ENCODE peak calls at places on chromosomes 4 and X, in four cellular contexts. K, E, T and I are unnamed samples.

GRCh38 chrX:150038977-150039599 is 100.8 kb upstream of the EOLA2 start:
- DNase-seq in T (peak; percentile 45), E (no peak), K (no peak), I (no peak)

GRCh38 chr4:121951570-121952110 is at the start of gene TRPC3:
- DNase-seq in E (peak; percentile 5), K (peak; percentile 43), T (peak; percentile 25), I (peak; percentile 44)

GRCh38 chr4:7124643-7125442 is 57.0 kb upstream of the GRPEL1 start:
- DNase-seq in E (peak; percentile 11), T (peak; percentile 95), K (no peak), I (no peak)

GRCh38 chr4:116024954-116025708 is 911.7 kb upstream of the NDST4 start:
- DNase-seq in E (no peak), T (no peak), K (no peak), I (no peak)

GRCh38 chr4:114082348-114082747 is 102.9 kb upstream of the ARSJ start:
- DNase-seq in E (no peak), T (no peak), K (no peak), I (no peak)

GRCh38 chrX:144801786-144802185 is 445.5 kb upstream of the SPANXN1 start:
- DNase-seq in K (no peak), T (no peak), E (no peak), I (no peak)

GRCh38 chrX:43813898-43814297 is 68.4 kb downstream of the MAOB start:
- DNase-seq in E (no peak), T (no peak), K (no peak), I (peak; percentile 40)

GRCh38 chr4:136680271-136680670 is 852.0 kb downstream of the PCDH18 start:
- DNase-seq in E (no peak), K (no peak), T (peak; percentile 9), I (peak; percentile 90)

GRCh38 chrX:1102786-1103185 is 109.7 kb downstream of the CRLF2 start:
- DNase-seq in K (no peak), T (no peak), E (no peak), I (no peak)

GRCh38 chr4:118180776-118181175 is 146.5 kb downstream of the NDST3 start:
- DNase-seq in E (no peak), K (no peak), T (peak; percentile 47), I (no peak)

GRCh38 chr4:158112612-158113011 is 60.2 kb downstream of the GASK1B start:
- DNase-seq in K (no peak), T (no peak), E (no peak), I (no peak)

GRCh38 chr4:180913750-180914149 is 1329.5 kb upstream of the TENM3 start:
- DNase-seq in E (no peak), K (no peak), T (peak; percentile 72), I (peak; percentile 99)

GRCh38 chr4:8010618-8011017 is 71.0 kb upstream of the AFAP1 start:
- DNase-seq in T (peak; percentile 57), E (no peak), K (no peak), I (peak; percentile 31)

GRCh38 chr4:187128971-187129370 is 405.3 kb upstream of the FAT1 start:
- DNase-seq in T (peak; percentile 21), E (no peak), K (no peak), I (no peak)

GRCh38 chrX:102154218-102154860 is 1.4 kb downstream of the BEX5 start:
- DNase-seq in T (no peak), K (peak; percentile 11), E (no peak), I (peak; percentile 80)

DNA sequence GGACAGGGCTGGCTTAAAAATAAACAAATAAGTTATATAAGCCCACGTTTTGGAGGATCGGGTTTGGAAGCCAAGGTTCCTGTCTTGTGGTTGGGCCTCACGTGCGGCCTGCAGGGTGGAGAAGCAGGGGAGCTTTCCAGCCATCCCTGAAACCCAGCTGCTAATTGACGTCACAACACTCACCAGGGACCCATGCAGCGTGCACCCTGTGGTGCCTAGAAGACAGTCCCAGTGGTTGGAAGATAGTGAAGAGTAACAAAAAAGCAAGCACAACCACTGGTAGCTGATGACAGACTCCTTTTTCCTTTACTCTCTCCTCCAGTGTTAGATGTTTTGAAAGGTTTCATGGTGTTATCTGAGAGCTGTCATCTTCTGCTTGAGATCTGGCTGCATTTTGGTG is 141.9 kb upstream of the RBPJ start:
- DNase-seq in E (no peak), T (no peak), K (no peak), I (no peak)
- H3K4me1 ChIP-seq in E (no peaks in the 10 kb centered on the region), T (peaks cover 26% of the 10 kb centered on the region), K (peaks cover 3% of the 10 kb centered on the region), I (no peaks in the 10 kb centered on the region)

GRCh38 chrX:47976254-47977151 is 27.3 kb downstream of the ZNF182 start:
- DNase-seq in E (no peak), K (no peak), T (no peak), I (no peak)
- H3K9me3 ChIP-seq in E (peaks cover 18% of the 10 kb centered on the region), K (peaks cover 8% of the 10 kb centered on the region), T (peaks cover 61% of the 10 kb centered on the region), I (peaks cover 35% of the 10 kb centered on the region)

GRCh38 chr4:2868840-2869487 is 25.3 kb downstream of the ADD1 start:
- DNase-seq in E (no peak), K (no peak), T (no peak), I (no peak)
- H3K4me3 ChIP-seq in E (no peak overlapping the region), K (no peak overlapping the region), T (no peak overlapping the region), I (no peak overlapping the region)

DNA sequence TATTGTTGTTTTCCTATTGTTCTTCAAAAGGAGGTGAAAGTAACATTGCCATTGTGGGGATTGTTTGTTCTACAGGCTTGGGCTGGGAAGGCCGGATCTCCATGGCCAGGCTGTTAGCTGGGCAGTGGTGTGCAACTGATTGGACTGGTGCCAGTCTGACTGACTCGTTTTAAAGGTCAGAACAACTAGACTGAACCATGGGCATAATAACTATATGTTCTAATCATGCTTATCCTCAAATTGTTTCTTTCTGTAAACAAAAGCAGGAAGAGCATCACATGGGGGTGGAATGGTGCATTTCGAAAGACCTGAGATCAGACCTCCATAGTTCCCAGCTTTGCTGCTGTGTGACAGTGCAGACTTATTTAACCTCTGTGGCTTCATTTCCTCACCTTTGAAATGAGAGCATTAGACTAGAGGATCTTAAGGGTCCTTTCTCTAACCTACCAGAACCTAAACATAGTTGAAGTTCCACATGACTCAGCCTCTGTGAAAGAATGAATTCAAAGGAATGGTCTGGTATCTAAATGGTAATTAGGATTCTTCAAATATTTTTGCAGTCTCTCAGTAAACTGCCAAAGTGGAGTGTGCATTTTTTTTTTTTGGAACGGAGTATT is 66.7 kb upstream of the PGRMC2 start:
- DNase-seq in T (peak; percentile 97), E (no peak), K (no peak), I (peak; percentile 85)
- H3K4me1 ChIP-seq in T (peaks cover 41% of the 10 kb centered on the region), E (no peaks in the 10 kb centered on the region), K (peaks cover 42% of the 10 kb centered on the region), I (peaks cover 22% of the 10 kb centered on the region)

GRCh38 chrX:72270316-72270866 is 6.7 kb downstream of the RPS4X start:
- DNase-seq in K (no peak), T (no peak), E (no peak), I (no peak)
- H3K9me3 ChIP-seq in K (no peaks in the 10 kb centered on the region), T (no peaks in the 10 kb centered on the region), E (no peaks in the 10 kb centered on the region), I (no peaks in the 10 kb centered on the region)

GRCh38 chrX:13090261-13091110 is 46.1 kb upstream of the FAM9C start:
- DNase-seq in E (peak; percentile 23), T (peak; percentile 51), K (peak; percentile 9), I (no peak)
- H3K4me3 ChIP-seq in E (peak overlapping the region; percentile 36), T (no peak overlapping the region), K (no peak overlapping the region), I (no peak overlapping the region)